ENCODE peak calls at places on chromosomes 11 and 22, in ten cellular contexts. I is OCI-LY7; X is cardiac fibroblast; T is fibroblast of lung; H is fibroblast of mammary gland; U is endothelial cell; J is epithelial cell of esophagus; R is progenitor cell of endocrine pancreas; S is AG09319; N is CD8-positive, alpha-beta T cell. L is an unnamed sample.

GRCh38 chr11:74710291-74710938 is 20.8 kb downstream of the CHRDL2 start:
- DNase-seq in S (no peak), T (no peak), J (no peak), U (no peak), R (no peak), I (no peak), X (peak), N (no peak), H (no peak), L (no peak)

GRCh38 chr22:20319041-20319744 is 667 bp downstream of the DGCR6L start:
- DNase-seq in U (peak), R (no peak), J (no peak), S (no peak), N (no peak), I (peak), H (no peak), X (peak), T (no peak), L (no peak)

GRCh38 chr11:129435499-129436245 is 60.0 kb downstream of the BARX2 start:
- DNase-seq in I (no peak), H (no peak), S (no peak), U (no peak), R (no peak), N (no peak), X (no peak), J (peak), T (no peak), L (no peak)

GRCh38 chr22:44325718-44326548 is 13.2 kb upstream of the SHISAL1 start:
- DNase-seq in J (peak), S (no peak), N (no peak), T (peak), I (no peak), X (peak), H (peak), R (no peak), U (no peak), L (no peak)

GRCh38 chr11:44815917-44816456 is 89.2 kb downstream of the TSPAN18 start:
- DNase-seq in T (no peak), N (no peak), H (no peak), J (no peak), U (no peak), I (no peak), R (no peak), S (no peak), X (no peak), L (no peak)

GRCh38 chr11:46553746-46554204 is 40.0 kb downstream of the AMBRA1 start:
- DNase-seq in R (no peak), N (no peak), S (no peak), U (no peak), H (no peak), T (no peak), I (no peak), X (no peak), J (no peak), L (no peak)

GRCh38 chr11:112822478-112823274 is 138.5 kb upstream of the NCAM1 start:
- DNase-seq in I (no peak), T (no peak), J (no peak), X (no peak), H (no peak), U (no peak), S (no peak), R (no peak), N (no peak), L (peak)

GRCh38 chr11:125451400-125452124 is 44.5 kb downstream of the FEZ1 start:
- DNase-seq in R (peak), U (peak), N (no peak), H (no peak), J (peak), X (no peak), T (peak), I (no peak), S (no peak), L (peak)

GRCh38 chr22:28989035-28989464 is 72.6 kb downstream of the C22orf31 start:
- DNase-seq in H (peak), T (no peak), S (no peak), X (no peak), N (no peak), U (no peak), J (peak), I (no peak), R (no peak), L (no peak)

GRCh38 chr11:57761301-57762234 is at the start of gene CTNND1:
- DNase-seq in X (peak), U (peak), R (peak), H (peak), J (peak), T (peak), I (no peak), N (no peak), S (peak), L (peak)

GRCh38 chr11:64263021-64263946 is 12.0 kb downstream of the PLCB3 start:
- DNase-seq in S (no peak), N (no peak), T (peak), H (peak), J (peak), U (no peak), R (no peak), X (peak), I (no peak), L (peak)

GRCh38 chr11:110759972-110760381 is 47.7 kb upstream of the ARHGAP20 start:
- DNase-seq in T (peak), R (no peak), X (peak), H (peak), N (no peak), S (no peak), J (no peak), I (no peak), U (no peak), L (peak)

GRCh38 chr11:62678770-62679696 is at the start of gene UBXN1:
- DNase-seq in T (peak), U (peak), J (peak), H (peak), R (peak), I (peak), N (peak), X (peak), S (peak), L (peak)

GRCh38 chr11:9808943-9809342 is 145.1 kb downstream of the SWAP70 start:
- DNase-seq in H (no peak), I (no peak), N (no peak), U (no peak), S (no peak), J (no peak), X (peak), R (no peak), T (no peak), L (no peak)

GRCh38 chr11:48049036-48049435 is 68.7 kb downstream of the PTPRJ start:
- DNase-seq in U (no peak), X (no peak), N (no peak), I (no peak), H (no peak), S (no peak), R (no peak), J (no peak), T (no peak), L (no peak)

GRCh38 chr11:8222820-8223512 is 40.7 kb downstream of the LMO1 start:
- DNase-seq in I (no peak), H (no peak), S (no peak), X (no peak), N (no peak), J (no peak), U (no peak), T (no peak), R (no peak), L (no peak)

GRCh38 chr11:128520886-128521696 is 66.3 kb downstream of the ETS1 start:
- DNase-seq in T (no peak), H (peak), S (no peak), U (no peak), X (peak), J (no peak), N (no peak), I (peak), R (no peak), L (no peak)

GRCh38 chr22:39130152-39130704 is 22.3 kb downstream of the CBX7 start:
- DNase-seq in U (no peak), N (no peak), S (no peak), T (no peak), R (no peak), J (no peak), I (no peak), X (no peak), H (no peak), L (no peak)

GRCh38 chr11:124602193-124602592 is 9.0 kb upstream of the PANX3 start:
- DNase-seq in U (no peak), I (no peak), T (no peak), S (no peak), H (peak), J (peak), X (peak), R (no peak), N (no peak), L (peak)

GRCh38 chr11:105910095-105910715 is 111.8 kb downstream of the MSANTD4 start:
- DNase-seq in S (no peak), T (peak), U (no peak), J (peak), X (peak), H (peak), I (no peak), R (no peak), N (no peak), L (peak)

GRCh38 chr22:36435516-36436415 is 45.7 kb downstream of the TXN2 start:
- DNase-seq in R (no peak), U (no peak), S (no peak), T (no peak), X (no peak), N (peak), H (no peak), J (peak), I (no peak), L (no peak)

GRCh38 chr11:8025123-8025522 is 38.0 kb downstream of the EIF3F start:
- DNase-seq in N (no peak), J (no peak), R (no peak), S (no peak), X (no peak), U (no peak), T (no peak), H (no peak), I (no peak), L (no peak)

GRCh38 chr11:27447288-27447914 is 25.2 kb downstream of the LGR4 start:
- DNase-seq in X (peak), T (no peak), U (no peak), S (no peak), H (peak), J (peak), N (no peak), I (no peak), R (no peak), L (peak)

GRCh38 chr22:24214467-24215285 is 30.2 kb downstream of the GGT5 start:
- DNase-seq in I (no peak), U (no peak), R (no peak), H (no peak), X (peak), N (no peak), J (no peak), S (no peak), T (no peak), L (no peak)

GRCh38 chr11:76241243-76242000 is 35.1 kb upstream of the WNT11 start:
- DNase-seq in X (no peak), H (no peak), N (no peak), I (no peak), U (no peak), J (no peak), S (no peak), T (no peak), R (no peak), L (no peak)

GRCh38 chr11:75351541-75352416 is at the start of gene ARRB1:
- DNase-seq in I (no peak), T (peak), H (no peak), X (peak), R (peak), N (peak), U (peak), S (no peak), J (peak), L (peak)

GRCh38 chr11:17596711-17597110 is 49.7 kb downstream of the OTOG start:
- DNase-seq in T (no peak), U (peak), X (no peak), N (no peak), S (no peak), R (no peak), J (no peak), I (no peak), H (no peak), L (no peak)

GRCh38 chr22:44329179-44329796 is 16.5 kb upstream of the SHISAL1 start:
- DNase-seq in N (no peak), S (no peak), H (no peak), T (no peak), I (peak), U (no peak), X (no peak), R (no peak), J (peak), L (no peak)

GRCh38 chr11:33065445-33066178 is 26.2 kb downstream of the TCP11L1 start:
- DNase-seq in H (peak), X (peak), N (peak), R (peak), S (peak), U (peak), T (peak), I (peak), J (peak), L (peak)

DNA sequence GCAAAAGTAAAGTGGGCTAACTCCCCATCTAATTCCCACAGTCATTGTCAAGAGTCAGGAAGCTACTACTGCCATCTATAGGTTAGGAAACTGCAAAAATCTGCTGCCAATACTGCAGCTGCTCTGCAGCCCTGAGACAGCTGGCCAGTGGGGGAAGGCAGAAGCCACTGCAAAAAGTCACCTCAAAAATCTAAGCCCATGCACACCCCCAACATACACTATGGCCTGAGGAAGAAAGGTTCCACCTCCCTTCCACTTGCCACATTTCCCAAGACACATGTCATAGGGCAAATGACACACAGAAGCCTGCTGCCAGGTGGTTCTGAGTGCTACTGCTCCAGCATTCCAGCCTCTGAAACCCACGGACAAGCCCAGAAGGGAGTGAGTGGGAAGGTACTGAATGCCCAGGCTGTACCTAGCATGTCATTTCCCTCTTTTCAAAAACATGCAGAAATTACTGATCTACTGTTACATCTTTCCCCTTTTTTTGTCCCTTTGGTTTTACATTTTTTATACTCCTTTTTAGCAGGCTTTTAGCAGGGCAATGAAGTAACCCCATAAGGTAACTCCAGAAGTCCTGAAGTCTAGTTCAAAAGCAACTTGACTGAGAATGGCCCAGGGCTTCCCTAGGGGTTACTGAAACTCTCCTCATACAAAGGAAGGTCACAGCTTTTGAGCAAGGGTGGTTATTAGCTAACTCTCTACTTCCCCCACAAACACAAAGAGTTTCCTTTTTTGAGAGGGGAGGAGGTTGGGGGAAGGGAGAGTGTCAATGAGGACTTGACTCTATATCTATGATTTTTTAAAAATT is 36.8 kb downstream of the DGCR2 start:
- DNase-seq in H (peak), I (peak), T (peak), R (no peak), X (peak), S (no peak), N (no peak), U (peak), J (peak), L (peak)
- TF ChIP-seq CTCF in H (peak), I (peak), T (peak), R (peak), X (peak), S (peak), N (no peak), U (no peak), J (peak), L (peak)

GRCh38 chr11:131392528-131393255 is 22.3 kb downstream of the NTM start:
- DNase-seq in J (peak), R (no peak), I (peak), H (peak), U (peak), X (no peak), S (no peak), N (no peak), T (no peak), L (no peak)
- TF ChIP-seq CTCF in J (peak), R (no peak), I (peak), H (peak), U (no peak), X (no peak), S (no peak), N (no peak), T (no peak), L (no peak)

DNA sequence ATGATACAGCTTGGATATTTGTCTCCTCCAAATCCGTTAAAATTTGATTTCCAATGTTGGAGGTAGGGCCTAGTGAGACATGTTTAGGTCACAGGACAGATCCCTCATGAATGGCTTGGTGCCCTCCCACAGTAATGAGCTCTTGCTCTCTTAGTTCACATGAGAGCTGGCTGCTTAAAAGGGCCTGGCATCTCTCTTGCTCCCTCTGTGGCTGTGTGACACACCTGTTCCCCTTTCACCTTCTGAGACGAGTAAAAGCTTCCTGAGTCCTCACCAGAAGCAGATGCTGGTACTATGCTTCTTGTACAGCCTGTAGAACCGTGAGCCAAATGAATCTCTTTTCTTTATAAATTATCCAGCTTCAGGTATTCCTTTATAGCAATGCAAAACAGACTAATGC is 3.5 kb downstream of the VPS37C start:
- DNase-seq in S (no peak), H (no peak), I (peak), N (no peak), T (no peak), R (no peak), X (no peak), U (no peak), J (no peak), L (no peak)
- TF ChIP-seq CTCF in S (no peak), H (no peak), I (peak), N (no peak), T (no peak), R (no peak), X (no peak), U (no peak), J (no peak), L (no peak)

GRCh38 chr22:45503071-45503815 is 560 bp downstream of the FBLN1 start:
- DNase-seq in J (no peak), X (no peak), N (no peak), T (no peak), S (no peak), U (peak), I (no peak), H (no peak), R (no peak), L (peak)
- TF ChIP-seq CTCF in J (no peak), X (no peak), N (no peak), T (no peak), S (no peak), U (no peak), I (no peak), H (no peak), R (no peak), L (no peak)

DNA sequence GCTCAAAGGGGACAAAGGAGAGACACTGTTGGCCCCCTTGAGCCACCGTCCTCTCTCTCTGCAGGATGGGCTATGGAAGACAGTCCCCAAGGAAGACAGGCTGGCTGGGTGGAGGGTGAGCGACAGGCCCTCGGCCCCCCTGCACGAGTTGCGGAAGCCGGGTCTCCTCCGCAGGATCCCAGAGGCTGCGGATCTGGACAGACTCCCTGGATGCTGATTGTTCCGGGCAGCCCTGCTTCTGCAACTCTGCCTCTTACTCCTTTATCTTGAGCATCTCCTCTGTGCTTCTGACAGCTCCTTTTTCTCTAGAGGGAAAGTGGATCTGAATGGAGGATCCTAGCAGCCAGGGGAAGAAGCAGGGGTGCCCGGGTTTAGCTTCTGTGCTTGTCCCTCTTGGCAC is 565.0 kb downstream of the BUD13 start:
- DNase-seq in R (no peak), H (no peak), T (no peak), I (no peak), U (no peak), J (no peak), X (no peak), N (no peak), S (no peak), L (no peak)
- TF ChIP-seq CTCF in R (no peak), H (no peak), T (no peak), I (no peak), U (no peak), J (no peak), X (no peak), N (no peak), S (no peak), L (no peak)

GRCh38 chr22:17262976-17263375 is 43.7 kb upstream of the ADA2 start:
- DNase-seq in T (no peak), J (no peak), R (no peak), X (no peak), I (no peak), N (no peak), U (no peak), S (no peak), H (no peak), L (no peak)

GRCh38 chr22:17266261-17266971 is 47.2 kb upstream of the ADA2 start:
- DNase-seq in N (no peak), T (no peak), H (no peak), X (no peak), I (no peak), S (no peak), U (peak), J (no peak), R (no peak), L (no peak)

GRCh38 chr22:17267661-17268330 is 48.6 kb upstream of the ADA2 start:
- DNase-seq in J (no peak), N (no peak), T (no peak), H (no peak), R (no peak), X (no peak), S (no peak), I (no peak), U (no peak), L (no peak)

GRCh38 chr22:17265649-17266248 is 46.5 kb upstream of the ADA2 start:
- DNase-seq in T (no peak), U (no peak), S (no peak), X (no peak), I (no peak), H (no peak), J (no peak), N (no peak), R (no peak), L (no peak)

DNA sequence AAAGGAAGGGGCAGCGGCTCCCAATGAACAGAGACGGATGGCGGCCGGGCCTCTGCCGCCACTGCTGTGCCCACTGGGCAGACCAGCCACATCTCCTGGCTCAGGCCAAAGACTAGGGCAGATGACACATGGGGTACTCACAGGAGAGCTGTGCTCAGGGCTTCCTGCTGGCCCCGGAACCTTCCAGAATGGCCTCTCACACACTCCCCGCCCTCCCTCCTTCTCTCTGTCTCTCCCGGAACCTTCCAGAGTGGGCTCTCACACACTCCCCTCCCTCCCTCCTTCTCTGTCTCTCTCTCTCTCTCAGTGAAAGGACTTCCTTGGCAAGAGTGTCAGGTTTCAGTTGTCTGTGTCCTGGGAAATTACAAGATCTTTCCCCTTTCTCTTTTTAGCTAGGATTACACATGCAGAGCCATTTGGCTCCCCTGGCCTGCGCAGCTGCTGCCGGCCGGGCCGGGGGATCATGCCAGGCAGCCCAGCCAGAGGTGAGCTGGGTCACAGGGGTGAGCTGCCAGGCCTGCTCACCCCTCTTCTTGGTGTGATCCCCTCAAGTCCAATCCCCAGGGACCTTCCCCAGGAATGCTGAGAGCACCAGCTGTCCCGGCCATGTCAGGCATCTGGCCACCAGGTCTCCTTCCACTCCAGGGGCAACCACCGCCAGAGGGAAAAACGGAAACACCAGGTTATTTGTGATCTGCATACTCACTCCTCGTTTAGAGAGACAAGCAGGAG is 45.3 kb upstream of the ADA2 start:
- DNase-seq in N (no peak), I (no peak), H (peak), U (peak), J (no peak), X (peak), T (peak), R (no peak), S (no peak), L (no peak)
- TF ChIP-seq CTCF in N (no peak), I (no peak), H (no peak), U (no peak), J (no peak), X (no peak), T (no peak), R (no peak), S (no peak), L (no peak)

L was measured in MCF 10A.